ENCODE peak calls at places on chromosomes 12 and 14, in six cellular contexts. P, L, J, E, B and A are unnamed samples.

GRCh38 chr12:116459921-116460666 is 99.1 kb upstream of the MAP1LC3B2 start:
- DNase-seq in J (no peak), L (no peak), B (no peak), E (no peak), P (no peak), A (peak)

GRCh38 chr14:66746316-66747006 is 238.5 kb downstream of the GPHN start:
- DNase-seq in E (peak), J (peak), P (no peak), B (peak), L (peak), A (peak)

GRCh38 chr14:20652996-20653975 is 11.8 kb upstream of the OR6S1 start:
- DNase-seq in J (peak), E (peak), P (peak), L (peak), B (peak), A (peak)

GRCh38 chr14:58776516-58776915 is 138.8 kb downstream of the DACT1 start:
- DNase-seq in P (no peak), E (no peak), J (no peak), B (no peak), L (no peak), A (no peak)

GRCh38 chr12:76274699-76275098 is 73.5 kb downstream of the BBS10 start:
- DNase-seq in J (no peak), L (no peak), P (no peak), B (peak), E (no peak), A (no peak)

GRCh38 chr14:62655161-62655560 is 390.1 kb downstream of the KCNH5 start:
- DNase-seq in L (no peak), J (no peak), E (no peak), B (no peak), P (no peak), A (no peak)

GRCh38 chr12:5479761-5480160 is 47.9 kb downstream of the NTF3 start:
- DNase-seq in P (no peak), E (no peak), B (no peak), J (no peak), L (no peak), A (no peak)

GRCh38 chr12:56448860-56449621 is at the start of gene TIMELESS:
- DNase-seq in P (peak), L (peak), B (peak), J (peak), E (peak), A (peak)

GRCh38 chr12:57467915-57468314 is 8.3 kb downstream of the GLI1 start:
- DNase-seq in B (no peak), L (no peak), P (no peak), J (no peak), E (no peak), A (no peak)

GRCh38 chr12:122836027-122836921 is 1.0 kb downstream of the HIP1R start:
- DNase-seq in B (peak), J (peak), E (peak), L (no peak), P (peak), A (peak)

GRCh38 chr12:3049596-3050314 is 27.4 kb upstream of the TSPAN9 start:
- DNase-seq in P (no peak), L (no peak), J (no peak), B (no peak), E (no peak), A (no peak)

GRCh38 chr12:4588916-4589315 is 26.9 kb downstream of the DYRK4 start:
- DNase-seq in P (no peak), J (no peak), E (no peak), B (no peak), L (no peak), A (no peak)

GRCh38 chr14:93103392-93104080 is 12.2 kb downstream of the ITPK1 start:
- DNase-seq in B (no peak), L (no peak), P (peak), J (no peak), E (no peak), A (peak)

GRCh38 chr14:105420141-105420975 is 731 bp downstream of the MTA1 start:
- DNase-seq in L (no peak), J (no peak), E (peak), B (no peak), P (no peak), A (peak)

GRCh38 chr12:117309276-117309885 is 52.0 kb downstream of the NOS1 start:
- DNase-seq in J (no peak), P (no peak), E (no peak), L (no peak), B (no peak), A (no peak)

GRCh38 chr14:33938131-33938949 is 12.5 kb downstream of the EGLN3 start:
- DNase-seq in B (no peak), P (peak), L (peak), E (peak), J (peak), A (no peak)

GRCh38 chr14:74610199-74610865 is 1.7 kb downstream of the LTBP2 start:
- DNase-seq in L (no peak), B (peak), J (no peak), P (no peak), E (no peak), A (no peak)

GRCh38 chr14:74612346-74613021 is 447 bp upstream of the LTBP2 start:
- DNase-seq in L (peak), J (peak), E (peak), B (peak), P (no peak), A (peak)

GRCh38 chr14:74609721-74610120 is 2.3 kb downstream of the LTBP2 start:
- DNase-seq in J (no peak), L (peak), E (no peak), B (peak), P (no peak), A (no peak)

GRCh38 chr14:74611672-74612345 is at the start of gene LTBP2:
- DNase-seq in P (no peak), E (no peak), J (no peak), L (no peak), B (no peak), A (peak)

GRCh38 chr14:74610866-74611671 is 968 bp downstream of the LTBP2 start:
- DNase-seq in E (no peak), P (no peak), L (no peak), B (peak), J (no peak), A (no peak)
- H3K4me3 ChIP-seq in E (no peak), P (no peak), L (peak), B (peak), J (peak), A (no peak)

GRCh38 chr12:48796976-48797375 is 8.1 kb upstream of the ADCY6 start:
- DNase-seq in B (no peak), L (no peak), P (no peak), E (no peak), J (no peak), A (peak)

GRCh38 chr12:48789858-48790326 is 1.0 kb upstream of the ADCY6 start:
- DNase-seq in J (no peak), B (no peak), P (no peak), L (no peak), E (no peak), A (no peak)

GRCh38 chr12:48793696-48794095 is 4.8 kb upstream of the ADCY6 start:
- DNase-seq in L (no peak), P (no peak), B (no peak), J (no peak), E (no peak), A (no peak)

GRCh38 chr12:48795550-48796455 is 6.9 kb upstream of the ADCY6 start:
- DNase-seq in L (peak), P (peak), B (peak), E (peak), J (peak), A (peak)

DNA sequence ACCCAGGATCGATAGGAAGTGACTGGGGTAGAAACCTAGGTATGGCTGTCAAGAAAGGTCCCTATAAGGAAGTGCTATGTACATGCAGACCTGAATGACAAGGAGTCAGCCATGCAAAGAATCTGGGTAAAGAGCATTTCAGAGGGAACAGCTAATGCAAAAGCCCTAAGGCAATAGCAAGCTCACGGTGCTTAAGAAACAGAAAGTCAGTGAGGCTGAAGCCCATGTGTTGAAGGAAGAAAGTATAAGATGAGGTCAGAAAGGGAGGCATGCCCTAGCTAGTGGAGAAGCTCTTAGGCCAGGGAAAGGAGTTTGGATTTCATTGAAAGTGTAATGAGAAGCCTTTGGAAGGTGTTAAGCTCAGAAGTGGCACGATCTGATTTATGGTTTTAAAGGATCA is 6.0 kb upstream of the ADCY6 start:
- DNase-seq in B (no peak), J (no peak), E (no peak), P (no peak), L (no peak), A (no peak)
- TF ChIP-seq MAX in B (no peak), J (no peak), E (no peak), P (no peak), L (no peak), A (no peak)

GRCh38 chr14:69711065-69711464 is 55.9 kb upstream of the SRSF5 start:
- DNase-seq in E (no peak), L (no peak), B (no peak), P (no peak), J (no peak), A (no peak)
- TF ChIP-seq MYC in E (no peak), L (no peak), B (no peak), P (no peak), J (no peak), A (no peak)

GRCh38 chr14:103139371-103140016 is 16.2 kb downstream of the TNFAIP2 start:
- DNase-seq in P (no peak), B (no peak), E (no peak), L (no peak), J (no peak), A (no peak)
- H3K4me3 ChIP-seq in P (no peak), B (no peak), E (no peak), L (no peak), J (no peak), A (no peak)